ENCODE peak calls at places on chromosomes 3 and 15, in eight cellular contexts. J is CD4-positive, alpha-beta memory T cell; N is sigmoid colon; D is coronary artery; K is neuronal stem cell; P is transverse colon; Z is HCT116; Y is CD8-positive, alpha-beta T cell. V is an unnamed sample.

GRCh38 chr15:31274496-31275330 is 51.9 kb upstream of the KLF13 start:
- DNase-seq in P (no peak), K (no peak), Z (no peak), D (peak; percentile 71), J (no peak), Y (no peak), N (peak; percentile 52), V (no peak)

GRCh38 chr3:46090161-46090591 is 62.9 kb upstream of the XCR1 start:
- DNase-seq in D (no peak), Y (no peak), P (no peak), Z (no peak), J (no peak), K (no peak), N (no peak), V (no peak)

GRCh38 chr3:4656059-4656458 is 162.9 kb downstream of the ITPR1 start:
- DNase-seq in D (peak; percentile 80), N (peak; percentile 75), Y (no peak), P (peak; percentile 30), K (peak; percentile 76), J (no peak), Z (peak; percentile 56), V (peak; percentile 78)

GRCh38 chr3:176739169-176739568 is 458.1 kb downstream of the TBL1XR1 start:
- DNase-seq in P (no peak), N (no peak), J (no peak), Z (no peak), K (no peak), D (no peak), Y (no peak), V (no peak)

GRCh38 chr3:101195951-101196713 is 124.2 kb downstream of the IMPG2 start:
- DNase-seq in Z (peak; percentile 48), P (no peak), K (peak; percentile 40), N (no peak), D (no peak), J (no peak), Y (no peak), V (no peak)

GRCh38 chr3:30602946-30603345 is 3.5 kb upstream of the TGFBR2 start:
- DNase-seq in N (no peak), P (no peak), J (peak; percentile 45), D (no peak), K (no peak), Y (no peak), Z (no peak), V (no peak)

GRCh38 chr3:16887130-16887529 is 2.4 kb downstream of the PLCL2 start:
- DNase-seq in K (no peak), Z (no peak), P (no peak), D (no peak), Y (no peak), J (no peak), N (no peak), V (no peak)

GRCh38 chr3:71998995-71999673 is 214.2 kb upstream of the PROK2 start:
- DNase-seq in D (no peak), N (no peak), Y (no peak), K (no peak), Z (no peak), J (no peak), P (no peak), V (no peak)

GRCh38 chr3:37673391-37673790 is 188.3 kb upstream of the CTDSPL start:
- DNase-seq in K (no peak), D (no peak), Z (no peak), N (no peak), J (no peak), Y (no peak), P (no peak), V (no peak)

GRCh38 chr15:47124430-47125102 is 592.7 kb upstream of the SEMA6D start:
- DNase-seq in K (no peak), N (no peak), Y (no peak), D (no peak), Z (no peak), J (no peak), P (no peak), V (no peak)

GRCh38 chr3:141686477-141687280 is 51.4 kb upstream of the RNF7 start:
- DNase-seq in Z (no peak), Y (no peak), J (no peak), D (peak; percentile 77), K (no peak), P (peak; percentile 50), N (peak; percentile 76), V (no peak)

GRCh38 chr3:111954228-111954990 is 24.4 kb upstream of the ABHD10 start:
- DNase-seq in P (no peak), Y (no peak), D (no peak), J (no peak), K (no peak), Z (no peak), N (no peak), V (no peak)

GRCh38 chr3:172520332-172520831 is 2.8 kb downstream of the TNFSF10 start:
- DNase-seq in J (no peak), P (no peak), K (no peak), D (no peak), Z (no peak), Y (no peak), N (no peak), V (no peak)

GRCh38 chr15:101326462-101327146 is 31.6 kb upstream of the SNRPA1 start:
- DNase-seq in P (no peak), N (no peak), K (no peak), J (no peak), D (no peak), Z (no peak), Y (no peak), V (no peak)

GRCh38 chr3:50484681-50485263 is 18.7 kb downstream of the CACNA2D2 start:
- DNase-seq in Y (no peak), D (no peak), K (no peak), N (no peak), Z (no peak), P (peak; percentile 22), J (no peak), V (no peak)

GRCh38 chr3:43540625-43541024 is 81.2 kb downstream of the ANO10 start:
- DNase-seq in Z (no peak), P (no peak), N (no peak), K (no peak), D (no peak), Y (no peak), J (no peak), V (no peak)

GRCh38 chr3:171801738-171802600 is 8.3 kb downstream of the PLD1 start:
- DNase-seq in Y (no peak), P (no peak), D (no peak), Z (no peak), K (no peak), J (no peak), N (no peak), V (no peak)

GRCh38 chr3:123535580-123535979 is 49.3 kb downstream of the HACD2 start:
- DNase-seq in J (no peak), Y (no peak), D (no peak), Z (no peak), N (no peak), K (no peak), P (no peak), V (no peak)

GRCh38 chr3:195104340-195104739 is 166.6 kb downstream of the XXYLT1 start:
- DNase-seq in Z (no peak), P (no peak), J (no peak), K (no peak), Y (no peak), N (peak; percentile 29), D (no peak), V (no peak)

GRCh38 chr3:195107593-195107992 is 163.4 kb downstream of the XXYLT1 start:
- DNase-seq in Z (no peak), P (no peak), Y (no peak), J (no peak), N (peak; percentile 64), D (no peak), K (no peak), V (no peak)

GRCh38 chr3:195105841-195106417 is 165.0 kb downstream of the XXYLT1 start:
- DNase-seq in N (no peak), D (no peak), K (no peak), Z (no peak), P (no peak), J (no peak), Y (no peak), V (no peak)

GRCh38 chr3:195105389-195105788 is 165.6 kb downstream of the XXYLT1 start:
- DNase-seq in P (no peak), N (peak; percentile 61), K (no peak), Z (no peak), D (no peak), Y (no peak), J (no peak), V (no peak)

GRCh38 chr3:195106418-195106906 is 164.5 kb downstream of the XXYLT1 start:
- DNase-seq in P (peak; percentile 65), D (no peak), Z (no peak), K (peak; percentile 69), Y (peak; percentile 63), J (peak; percentile 53), N (peak; percentile 86), V (peak; percentile 39)
- H3K4me3 ChIP-seq in P (peak overlapping the region; percentile 29), D (peak overlapping the region; percentile 59), Z (no peak overlapping the region), K (no peak overlapping the region), Y (peak overlapping the region; percentile 44), J (no peak overlapping the region), N (no peak overlapping the region), V (no peak overlapping the region)

GRCh38 chr15:73717206-73717605 is 33.0 kb downstream of the CD276 start:
- DNase-seq in K (no peak), J (no peak), Y (no peak), N (no peak), P (no peak), Z (no peak), D (no peak), V (no peak)
- H3K4me3 ChIP-seq in K (no peak overlapping the region), J (no peak overlapping the region), Y (no peak overlapping the region), N (no peak overlapping the region), P (no peak overlapping the region), Z (no peak overlapping the region), D (no peak overlapping the region), V (no peak overlapping the region)

GRCh38 chr3:116905805-116906204 is 196.2 kb downstream of the TUSC7 start:
- DNase-seq in P (no peak), J (no peak), D (no peak), N (no peak), Z (no peak), K (no peak), Y (no peak), V (no peak)
- H3K4me3 ChIP-seq in P (no peak overlapping the region), J (no peak overlapping the region), D (no peak overlapping the region), N (no peak overlapping the region), Z (no peak overlapping the region), K (no peak overlapping the region), Y (no peak overlapping the region), V (no peak overlapping the region)

GRCh38 chr15:40941078-40941527 is 12.0 kb downstream of the DLL4 start:
- DNase-seq in Y (no peak), K (no peak), Z (no peak), N (no peak), D (no peak), P (no peak), J (no peak), V (peak; percentile 35)
- H3K4me3 ChIP-seq in Y (peak overlapping the region; percentile 78), K (peak overlapping the region; percentile 63), Z (peak overlapping the region; percentile 53), N (peak overlapping the region; percentile 65), D (peak overlapping the region; percentile 86), P (peak overlapping the region; percentile 61), J (no peak overlapping the region), V (peak overlapping the region; percentile 60)

DNA sequence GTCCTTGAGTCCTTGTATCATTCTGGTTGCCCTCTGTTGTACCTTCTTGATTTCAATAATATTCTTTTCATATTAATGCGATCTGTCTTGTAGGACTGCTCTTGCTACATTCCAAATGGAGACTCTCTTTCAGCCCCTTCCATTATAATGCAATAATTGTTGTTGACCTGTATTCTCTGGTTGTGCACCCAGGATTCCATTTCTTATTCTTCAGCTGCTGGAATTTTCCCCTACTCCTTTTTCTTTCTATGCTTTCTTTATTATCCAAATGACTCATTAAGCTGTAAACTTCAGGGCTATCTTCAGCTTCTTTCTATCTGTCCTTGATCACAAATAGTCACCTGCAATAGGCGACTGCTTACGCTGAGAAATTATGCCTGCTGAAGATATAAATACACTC is 321.5 kb downstream of the SATB1 start:
- DNase-seq in P (no peak), N (no peak), Z (no peak), D (no peak), Y (no peak), J (no peak), K (no peak), V (no peak)
- H3K4me3 ChIP-seq in P (no peak overlapping the region), N (no peak overlapping the region), Z (no peak overlapping the region), D (no peak overlapping the region), Y (no peak overlapping the region), J (no peak overlapping the region), K (no peak overlapping the region), V (no peak overlapping the region)